ENCODE peak calls at places on chromosomes 4 and X, in six cellular contexts. One of them, this sample, is unnamed.

GRCh38 chr4:61309616-61310015 is 109.5 kb downstream of the ADGRL3 start:
- DNase-seq in H1: no peak
- DNase-seq in IMR-90: no peak
- DNase-seq in mesendoderm: no peak
- DNase-seq in neuronal stem cell: no peak
- DNase-seq in mesenchymal stem cell: peak; percentile 60
- DNase-seq in this sample: no peak

GRCh38 chrX:32483534-32484136 is 727.7 kb downstream of the DMD start:
- DNase-seq in mesendoderm: peak; percentile 7
- DNase-seq in IMR-90: no peak
- DNase-seq in neuronal stem cell: no peak
- DNase-seq in mesenchymal stem cell: no peak
- DNase-seq in H1: no peak
- DNase-seq in this sample: no peak

GRCh38 chrX:20026278-20026677 is 35.4 kb upstream of the BCLAF3 start:
- DNase-seq in IMR-90: peak; percentile 60
- DNase-seq in mesenchymal stem cell: peak; percentile 39
- DNase-seq in mesendoderm: peak; percentile 60
- DNase-seq in neuronal stem cell: no peak
- DNase-seq in H1: no peak
- DNase-seq in this sample: no peak

GRCh38 chrX:68584221-68584620 is 63.2 kb upstream of the STARD8 start:
- DNase-seq in mesenchymal stem cell: no peak
- DNase-seq in mesendoderm: no peak
- DNase-seq in H1: no peak
- DNase-seq in IMR-90: no peak
- DNase-seq in neuronal stem cell: no peak
- DNase-seq in this sample: no peak

GRCh38 chr4:173269280-173269679 is 64.9 kb downstream of the HMGB2 start:
- DNase-seq in mesendoderm: no peak
- DNase-seq in H1: no peak
- DNase-seq in neuronal stem cell: no peak
- DNase-seq in mesenchymal stem cell: no peak
- DNase-seq in IMR-90: no peak
- DNase-seq in this sample: no peak

GRCh38 chrX:118660085-118660484 is 67.3 kb upstream of the IL13RA1 start:
- DNase-seq in neuronal stem cell: no peak
- DNase-seq in IMR-90: no peak
- DNase-seq in mesendoderm: no peak
- DNase-seq in mesenchymal stem cell: peak; percentile 56
- DNase-seq in H1: no peak
- DNase-seq in this sample: no peak

GRCh38 chrX:68084765-68085164 is 348.5 kb downstream of the OPHN1 start:
- DNase-seq in mesenchymal stem cell: no peak
- DNase-seq in H1: no peak
- DNase-seq in IMR-90: peak; percentile 55
- DNase-seq in neuronal stem cell: no peak
- DNase-seq in mesendoderm: no peak
- DNase-seq in this sample: no peak

GRCh38 chr4:158578476-158578875 is 56.8 kb downstream of the RXFP1 start:
- DNase-seq in H1: no peak
- DNase-seq in mesendoderm: peak; percentile 49
- DNase-seq in neuronal stem cell: no peak
- DNase-seq in IMR-90: peak; percentile 51
- DNase-seq in mesenchymal stem cell: peak; percentile 4
- DNase-seq in this sample: no peak

GRCh38 chr4:105130945-105131344 is 15.7 kb upstream of the TET2 start:
- DNase-seq in mesendoderm: no peak
- DNase-seq in neuronal stem cell: no peak
- DNase-seq in H1: no peak
- DNase-seq in mesenchymal stem cell: no peak
- DNase-seq in IMR-90: no peak
- DNase-seq in this sample: no peak

GRCh38 chr4:87227704-87228560 is 7.5 kb upstream of the KLHL8 start:
- DNase-seq in mesenchymal stem cell: no peak
- DNase-seq in mesendoderm: no peak
- DNase-seq in IMR-90: no peak
- DNase-seq in neuronal stem cell: no peak
- DNase-seq in H1: no peak
- DNase-seq in this sample: no peak

GRCh38 chr4:139975830-139976272 is 178.1 kb downstream of the MAML3 start:
- DNase-seq in mesenchymal stem cell: peak; percentile 67
- DNase-seq in IMR-90: peak; percentile 56
- DNase-seq in mesendoderm: no peak
- DNase-seq in H1: no peak
- DNase-seq in neuronal stem cell: no peak
- DNase-seq in this sample: no peak

GRCh38 chr4:56874166-56874565 is 33.5 kb upstream of the REST start:
- DNase-seq in mesenchymal stem cell: no peak
- DNase-seq in mesendoderm: no peak
- DNase-seq in neuronal stem cell: no peak
- DNase-seq in IMR-90: no peak
- DNase-seq in H1: peak; percentile 49
- DNase-seq in this sample: peak; percentile 81

GRCh38 chrX:54043696-54044125 is 562 bp downstream of the PHF8 start:
- DNase-seq in neuronal stem cell: no peak
- DNase-seq in H1: peak; percentile 64
- DNase-seq in mesendoderm: no peak
- DNase-seq in IMR-90: peak; percentile 10
- DNase-seq in mesenchymal stem cell: peak; percentile 48
- DNase-seq in this sample: peak; percentile 57

GRCh38 chrX:41589634-41590270 is 99.0 kb upstream of the GPR34 start:
- DNase-seq in H1: no peak
- DNase-seq in neuronal stem cell: no peak
- DNase-seq in mesendoderm: no peak
- DNase-seq in IMR-90: peak; percentile 28
- DNase-seq in mesenchymal stem cell: peak; percentile 41
- DNase-seq in this sample: no peak

GRCh38 chr4:37837446-37837845 is 11.0 kb downstream of the PGM2 start:
- DNase-seq in neuronal stem cell: no peak
- DNase-seq in IMR-90: peak; percentile 80
- DNase-seq in mesenchymal stem cell: peak; percentile 22
- DNase-seq in H1: no peak
- DNase-seq in mesendoderm: no peak
- DNase-seq in this sample: no peak

GRCh38 chr4:124035364-124036036 is 638.9 kb downstream of the SPRY1 start:
- DNase-seq in IMR-90: no peak
- DNase-seq in mesendoderm: no peak
- DNase-seq in mesenchymal stem cell: no peak
- DNase-seq in neuronal stem cell: no peak
- DNase-seq in H1: no peak
- DNase-seq in this sample: no peak

GRCh38 chrX:72181178-72182125 is at the start of gene PIN4:
- DNase-seq in H1: peak; percentile 78
- DNase-seq in neuronal stem cell: peak; percentile 92
- DNase-seq in mesenchymal stem cell: peak; percentile 97
- DNase-seq in mesendoderm: peak; percentile 99
- DNase-seq in IMR-90: peak; percentile 97
- DNase-seq in this sample: peak; percentile 95
- H3K4ac ChIP-seq in H1: no peak within 1 kb of the TSS
- H3K4ac ChIP-seq in neuronal stem cell: no peak within 1 kb of the TSS
- H3K4ac ChIP-seq in mesenchymal stem cell: no peak within 1 kb of the TSS
- H3K4ac ChIP-seq in mesendoderm: no peak within 1 kb of the TSS
- H3K4ac ChIP-seq in IMR-90: peak within 1 kb of the TSS; percentile 74
- H3K4ac ChIP-seq in this sample: no peak within 1 kb of the TSS

GRCh38 chr4:152514356-152514755 is 21.5 kb downstream of the FBXW7 start:
- DNase-seq in IMR-90: no peak
- DNase-seq in mesendoderm: peak; percentile 45
- DNase-seq in H1: no peak
- DNase-seq in neuronal stem cell: no peak
- DNase-seq in mesenchymal stem cell: no peak
- DNase-seq in this sample: no peak

GRCh38 chr4:152516156-152516555 is 19.7 kb downstream of the FBXW7 start:
- DNase-seq in IMR-90: no peak
- DNase-seq in neuronal stem cell: no peak
- DNase-seq in mesendoderm: peak; percentile 58
- DNase-seq in H1: no peak
- DNase-seq in mesenchymal stem cell: no peak
- DNase-seq in this sample: no peak

GRCh38 chr4:152513078-152513477 is 22.8 kb downstream of the FBXW7 start:
- DNase-seq in H1: no peak
- DNase-seq in IMR-90: no peak
- DNase-seq in mesendoderm: no peak
- DNase-seq in neuronal stem cell: no peak
- DNase-seq in mesenchymal stem cell: no peak
- DNase-seq in this sample: no peak

GRCh38 chr4:152512483-152512882 is 23.4 kb downstream of the FBXW7 start:
- DNase-seq in IMR-90: no peak
- DNase-seq in neuronal stem cell: no peak
- DNase-seq in mesendoderm: no peak
- DNase-seq in H1: no peak
- DNase-seq in mesenchymal stem cell: no peak
- DNase-seq in this sample: no peak

GRCh38 chr4:152515678-152516077 is 20.2 kb downstream of the FBXW7 start:
- DNase-seq in mesenchymal stem cell: peak; percentile 29
- DNase-seq in neuronal stem cell: no peak
- DNase-seq in H1: no peak
- DNase-seq in IMR-90: peak; percentile 79
- DNase-seq in mesendoderm: no peak
- DNase-seq in this sample: no peak
- H3K4ac ChIP-seq in mesenchymal stem cell: no peak overlapping the region
- H3K4ac ChIP-seq in neuronal stem cell: no peak overlapping the region
- H3K4ac ChIP-seq in H1: no peak overlapping the region
- H3K4ac ChIP-seq in IMR-90: peak overlapping the region; percentile 0
- H3K4ac ChIP-seq in mesendoderm: no peak overlapping the region
- H3K4ac ChIP-seq in this sample: no peak overlapping the region

GRCh38 chr4:30720021-30720655 is at the start of gene PCDH7:
- DNase-seq in IMR-90: peak; percentile 73
- DNase-seq in H1: peak; percentile 76
- DNase-seq in mesenchymal stem cell: peak; percentile 85
- DNase-seq in mesendoderm: peak; percentile 91
- DNase-seq in neuronal stem cell: peak; percentile 54
- DNase-seq in this sample: peak; percentile 71
- H3K4ac ChIP-seq in IMR-90: peak within 1 kb of the TSS; percentile 76
- H3K4ac ChIP-seq in H1: no peak within 1 kb of the TSS
- H3K4ac ChIP-seq in mesenchymal stem cell: peak within 1 kb of the TSS; percentile 40
- H3K4ac ChIP-seq in mesendoderm: peak within 1 kb of the TSS; percentile 26
- H3K4ac ChIP-seq in neuronal stem cell: no peak within 1 kb of the TSS
- H3K4ac ChIP-seq in this sample: no peak within 1 kb of the TSS

DNA sequence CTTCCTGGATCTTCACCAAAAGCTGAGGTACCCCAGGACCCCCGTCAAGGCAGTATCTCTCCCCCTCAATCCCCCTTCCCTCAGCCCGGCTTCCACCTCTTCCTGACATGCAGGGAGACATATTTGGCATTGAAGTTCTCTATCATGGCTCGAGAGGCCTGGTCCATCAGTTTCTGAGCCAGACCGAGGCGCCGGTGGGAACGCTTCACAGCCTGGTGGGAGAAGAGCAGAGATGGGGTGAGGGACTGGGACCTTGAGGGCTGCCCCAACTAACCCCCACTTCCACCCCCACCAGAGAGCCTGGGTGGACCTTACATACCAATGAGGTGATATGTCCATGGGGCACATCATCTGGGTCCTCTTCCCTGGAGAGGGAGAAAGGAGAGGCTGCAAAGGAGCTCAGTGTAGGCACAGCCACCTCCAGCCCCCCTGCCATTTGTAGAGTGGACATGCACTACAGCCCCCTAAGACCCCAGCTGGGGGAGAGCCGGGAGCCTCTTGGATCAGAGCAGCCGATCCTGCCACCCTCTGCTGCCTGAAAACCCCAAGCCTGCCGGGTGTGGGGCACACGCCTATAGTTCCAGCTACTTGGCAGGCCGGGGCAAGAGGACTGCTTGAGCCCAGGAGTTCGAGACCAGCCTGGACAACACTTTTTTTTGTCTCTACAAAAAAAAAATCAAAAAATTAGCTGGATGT is 2.5 kb downstream of the NAA10 start:
- DNase-seq in mesendoderm: no peak
- DNase-seq in neuronal stem cell: no peak
- DNase-seq in IMR-90: no peak
- DNase-seq in H1: no peak
- DNase-seq in mesenchymal stem cell: no peak
- DNase-seq in this sample: no peak
- H3K4ac ChIP-seq in mesendoderm: no peak overlapping the region
- H3K4ac ChIP-seq in neuronal stem cell: no peak overlapping the region
- H3K4ac ChIP-seq in IMR-90: no peak overlapping the region
- H3K4ac ChIP-seq in H1: no peak overlapping the region
- H3K4ac ChIP-seq in mesenchymal stem cell: no peak overlapping the region
- H3K4ac ChIP-seq in this sample: no peak overlapping the region

GRCh38 chr4:2484993-2485392 is 16.1 kb downstream of the RNF4 start:
- DNase-seq in neuronal stem cell: no peak
- DNase-seq in IMR-90: no peak
- DNase-seq in H1: no peak
- DNase-seq in mesenchymal stem cell: no peak
- DNase-seq in mesendoderm: no peak
- DNase-seq in this sample: no peak
- H3K4ac ChIP-seq in neuronal stem cell: no peak overlapping the region
- H3K4ac ChIP-seq in IMR-90: no peak overlapping the region
- H3K4ac ChIP-seq in H1: no peak overlapping the region
- H3K4ac ChIP-seq in mesenchymal stem cell: no peak overlapping the region
- H3K4ac ChIP-seq in mesendoderm: no peak overlapping the region
- H3K4ac ChIP-seq in this sample: no peak overlapping the region

GRCh38 chr4:48836658-48837057 is 5.8 kb downstream of the OCIAD1 start:
- DNase-seq in IMR-90: no peak
- DNase-seq in mesendoderm: no peak
- DNase-seq in neuronal stem cell: no peak
- DNase-seq in H1: no peak
- DNase-seq in mesenchymal stem cell: no peak
- DNase-seq in this sample: no peak

GRCh38 chr4:48830706-48831531 is at the start of gene OCIAD1:
- DNase-seq in neuronal stem cell: peak; percentile 97
- DNase-seq in mesenchymal stem cell: peak; percentile 99
- DNase-seq in IMR-90: peak; percentile 100
- DNase-seq in mesendoderm: peak; percentile 100
- DNase-seq in H1: peak; percentile 89
- DNase-seq in this sample: peak; percentile 99

GRCh38 chr4:48827622-48828021 is 3.3 kb upstream of the OCIAD1 start:
- DNase-seq in IMR-90: no peak
- DNase-seq in mesendoderm: no peak
- DNase-seq in neuronal stem cell: no peak
- DNase-seq in H1: no peak
- DNase-seq in mesenchymal stem cell: no peak
- DNase-seq in this sample: no peak

GRCh38 chr4:48832571-48832970 is 1.7 kb downstream of the OCIAD1 start:
- DNase-seq in IMR-90: no peak
- DNase-seq in H1: no peak
- DNase-seq in mesenchymal stem cell: no peak
- DNase-seq in mesendoderm: peak; percentile 11
- DNase-seq in neuronal stem cell: no peak
- DNase-seq in this sample: no peak

DNA sequence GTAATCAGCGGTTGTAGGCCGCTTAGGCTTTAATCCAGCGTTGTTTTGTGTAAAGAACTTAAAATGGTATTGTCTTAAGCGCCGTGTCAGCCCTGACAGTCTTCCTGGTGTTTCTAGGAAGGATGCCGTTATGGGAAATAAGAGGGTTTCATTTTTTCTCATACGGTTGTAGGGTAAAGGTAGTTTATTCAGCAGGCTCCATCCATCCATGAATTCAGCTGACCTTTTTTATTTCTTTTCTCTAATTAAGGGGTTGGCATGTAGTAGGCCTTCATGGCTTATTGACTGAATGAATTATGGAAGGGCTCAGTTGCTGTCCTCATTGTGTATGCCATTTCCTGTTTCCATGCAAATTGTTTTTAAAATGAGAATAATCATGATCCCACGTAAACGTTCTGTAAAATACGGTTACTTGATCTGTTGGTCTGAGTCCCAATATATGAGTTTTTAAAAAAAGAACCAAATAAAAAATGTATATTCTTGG is 686 bp downstream of the OCIAD1 start:
- DNase-seq in neuronal stem cell: no peak
- DNase-seq in H1: no peak
- DNase-seq in IMR-90: peak; percentile 16
- DNase-seq in mesenchymal stem cell: no peak
- DNase-seq in mesendoderm: no peak
- DNase-seq in this sample: no peak
- H3K4ac ChIP-seq in neuronal stem cell: no peak overlapping the region
- H3K4ac ChIP-seq in H1: peak overlapping the region; percentile 63
- H3K4ac ChIP-seq in IMR-90: peak overlapping the region; percentile 99
- H3K4ac ChIP-seq in mesenchymal stem cell: peak overlapping the region; percentile 97
- H3K4ac ChIP-seq in mesendoderm: no peak overlapping the region
- H3K4ac ChIP-seq in this sample: peak overlapping the region; percentile 72

This sample was measured in H9.